ENCODE peak calls at places on chromosomes 6 and 20, in eight cellular contexts. B is fibroblast of mammary gland; W is CD8-positive, alpha-beta T cell; D is AG04450; S is left ventricle myocardium inferior; H is heart left ventricle; L is astrocyte of the spinal cord; U is AG04449. V is an unnamed sample.

GRCh38 chr6:31763617-31763940 is 1.1 kb downstream of the SAPCD1 start:
- DNase-seq in B (peak), W (no peak), D (no peak), S (no peak), H (no peak), L (peak), U (no peak), V (peak)

GRCh38 chr6:125858427-125859320 is 67.9 kb downstream of the NCOA7 start:
- DNase-seq in B (peak), W (no peak), D (peak), S (no peak), H (peak), L (peak), U (no peak), V (peak)

GRCh38 chr6:167455371-167455770 is 130.5 kb downstream of the TTLL2 start:
- DNase-seq in B (no peak), W (no peak), D (no peak), S (no peak), H (no peak), L (no peak), U (no peak), V (no peak)

GRCh38 chr20:60035486-60035885 is 77.3 kb downstream of the CDH26 start:
- DNase-seq in B (no peak), W (no peak), D (no peak), S (no peak), H (no peak), L (no peak), U (no peak), V (no peak)

GRCh38 chr20:5067877-5068276 is 51.9 kb downstream of the PCNA start:
- DNase-seq in B (no peak), W (no peak), D (no peak), S (no peak), H (no peak), L (no peak), U (no peak), V (no peak)

GRCh38 chr6:21137708-21138358 is 455.7 kb upstream of the SOX4 start:
- DNase-seq in B (peak), W (no peak), D (peak), S (no peak), H (no peak), L (peak), U (no peak), V (no peak)

GRCh38 chr6:150751296-150751695 is 114.2 kb upstream of the MTHFD1L start:
- DNase-seq in B (no peak), W (no peak), D (no peak), S (no peak), H (no peak), L (peak), U (peak), V (no peak)

GRCh38 chr6:766625-767024 is 73.7 kb upstream of the EXOC2 start:
- DNase-seq in B (no peak), W (no peak), D (no peak), S (no peak), H (no peak), L (no peak), U (no peak), V (no peak)

GRCh38 chr6:92647630-92648029 is 771.7 kb downstream of the EPHA7 start:
- DNase-seq in B (no peak), W (no peak), D (no peak), S (no peak), H (no peak), L (no peak), U (no peak), V (no peak)

GRCh38 chr6:106077170-106077569 is 9.0 kb upstream of the PRDM1 start:
- DNase-seq in B (no peak), W (no peak), D (no peak), S (no peak), H (no peak), L (no peak), U (no peak), V (no peak)

GRCh38 chr6:62236784-62237183 is 49.2 kb downstream of the KHDRBS2 start:
- DNase-seq in B (no peak), W (no peak), D (no peak), S (no peak), H (no peak), L (no peak), U (no peak), V (no peak)

GRCh38 chr6:90083891-90084290 is 189.6 kb downstream of the GJA10 start:
- DNase-seq in B (no peak), W (peak), D (no peak), S (no peak), H (no peak), L (no peak), U (no peak), V (no peak)

GRCh38 chr20:40687384-40688128 is 1.5 kb downstream of the MAFB start:
- DNase-seq in B (peak), W (no peak), D (no peak), S (peak), H (peak), L (no peak), U (no peak), V (no peak)

GRCh38 chr20:8757146-8757545 is 311.7 kb upstream of the PLCB4 start:
- DNase-seq in B (peak), W (no peak), D (peak), S (no peak), H (no peak), L (peak), U (peak), V (peak)

GRCh38 chr6:34993206-34993605 is 104.2 kb downstream of the ANKS1A start:
- DNase-seq in B (no peak), W (no peak), D (no peak), S (no peak), H (no peak), L (no peak), U (no peak), V (no peak)

GRCh38 chr6:31949926-31950548 is 4.1 kb downstream of the CFB start:
- DNase-seq in B (no peak), W (no peak), D (no peak), S (no peak), H (no peak), L (no peak), U (no peak), V (no peak)

GRCh38 chr6:138538390-138539031 is 39.2 kb upstream of the NHSL1 start:
- DNase-seq in B (peak), W (no peak), D (peak), S (peak), H (peak), L (peak), U (no peak), V (no peak)

GRCh38 chr6:41372526-41373366 is 37.3 kb downstream of the NCR2 start:
- DNase-seq in B (no peak), W (no peak), D (no peak), S (no peak), H (no peak), L (peak), U (no peak), V (no peak)

GRCh38 chr6:47093169-47093568 is 51.0 kb upstream of the ADGRF1 start:
- DNase-seq in B (no peak), W (no peak), D (no peak), S (no peak), H (no peak), L (no peak), U (no peak), V (no peak)

GRCh38 chr6:113719545-113719944 is 137.6 kb upstream of the MARCKS start:
- DNase-seq in B (peak), W (no peak), D (no peak), S (no peak), H (no peak), L (peak), U (no peak), V (no peak)

GRCh38 chr6:20877008-20877937 is 343.0 kb downstream of the CDKAL1 start:
- DNase-seq in B (peak), W (no peak), D (peak), S (no peak), H (no peak), L (peak), U (peak), V (peak)

GRCh38 chr6:2558098-2558770 is 192.5 kb downstream of the MYLK4 start:
- DNase-seq in B (no peak), W (no peak), D (no peak), S (no peak), H (no peak), L (no peak), U (no peak), V (no peak)

GRCh38 chr6:101114703-101115102 is 233.6 kb upstream of the ASCC3 start:
- DNase-seq in B (peak), W (no peak), D (no peak), S (no peak), H (no peak), L (peak), U (no peak), V (peak)
- TF ChIP-seq CTCF in B (peak), W (no peak), D (peak), S (peak), H (no peak), L (peak), U (peak), V (peak)

DNA sequence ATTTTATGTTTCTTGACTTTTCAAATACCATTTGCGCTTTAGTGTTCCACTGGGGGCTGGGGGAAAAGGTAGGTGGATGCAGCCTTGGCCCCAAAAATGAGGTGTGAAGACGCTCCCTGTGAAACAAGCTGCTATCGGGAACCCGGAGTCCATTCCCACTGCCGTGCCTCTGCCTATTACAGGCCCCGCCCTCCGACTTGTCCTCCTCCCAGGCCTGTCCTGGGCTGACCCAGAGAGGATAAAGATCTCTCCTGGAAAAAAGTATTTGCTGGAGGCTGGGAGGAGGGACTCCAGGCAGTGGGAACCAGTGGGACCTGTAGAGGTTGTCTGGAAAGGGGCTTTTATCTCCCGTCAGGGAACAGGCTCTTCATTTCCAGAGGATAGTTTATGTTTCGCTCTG is 215.0 kb downstream of the SLC24A3 start:
- DNase-seq in B (no peak), W (no peak), D (no peak), S (no peak), H (no peak), L (no peak), U (no peak), V (no peak)
- H3K4me3 ChIP-seq in B (no peak), W (no peak), D (no peak), S (no peak), H (no peak), L (no peak), U (no peak), V (no peak)

GRCh38 chr6:68226460-68226859 is 408.6 kb upstream of the ADGRB3 start:
- DNase-seq in B (no peak), W (no peak), D (no peak), S (no peak), H (no peak), L (peak), U (no peak), V (no peak)
- TF ChIP-seq CTCF in B (peak), W (no peak), D (peak), S (peak), H (no peak), L (peak), U (peak), V (no peak)

DNA sequence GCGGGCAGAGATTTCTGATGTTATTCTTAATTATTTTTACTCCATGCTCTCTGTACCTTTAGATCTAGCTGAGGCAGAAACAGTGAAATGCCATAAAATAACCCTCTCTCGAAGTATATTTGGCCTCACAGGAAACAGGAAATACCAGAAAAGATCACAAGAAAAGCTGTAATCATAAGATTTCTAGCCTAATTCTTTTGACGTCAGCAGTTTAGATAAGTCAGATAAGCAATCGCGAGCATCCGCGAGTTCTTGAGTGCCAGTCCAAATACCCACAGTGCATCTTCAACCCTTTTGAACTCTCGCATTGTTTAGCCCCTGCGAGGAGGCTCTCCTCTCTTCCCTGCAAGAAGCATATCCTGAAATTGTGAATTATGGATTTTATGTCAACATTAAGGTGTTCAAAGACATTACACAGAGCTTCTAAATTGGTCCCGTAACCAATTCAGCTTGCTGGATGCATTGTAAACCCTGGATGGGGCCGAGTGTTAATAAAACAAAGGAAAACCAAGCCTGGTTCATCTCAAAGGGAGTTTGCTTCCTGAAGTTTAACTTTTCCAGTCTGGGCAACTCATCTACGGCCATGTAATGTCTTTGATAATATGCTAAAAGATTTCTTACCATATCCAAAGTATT is 198.9 kb downstream of the MTFR2 start:
- DNase-seq in B (no peak), W (no peak), D (peak), S (no peak), H (peak), L (peak), U (no peak), V (no peak)
- H3K4me3 ChIP-seq in B (no peak), W (no peak), D (no peak), S (peak), H (no peak), L (no peak), U (no peak), V (no peak)

GRCh38 chr20:57559286-57559627 is 1.7 kb upstream of the PCK1 start:
- DNase-seq in B (no peak), W (no peak), D (no peak), S (no peak), H (no peak), L (no peak), U (no peak), V (no peak)
- TF ChIP-seq CTCF in B (no peak), W (no peak), D (no peak), S (no peak), H (no peak), L (no peak), U (no peak), V (no peak)

V was measured in HFF-Myc.